ENCODE peak calls at places on chromosomes 1 and 21, in four cellular contexts. One of them, this sample, is unnamed.

GRCh38 chr1:206000641-206001339 is 2.4 kb downstream of the RAB7B start:
- DNase-seq in GM12892: no peak
- DNase-seq in stimulated activated CD8-positive, alpha-beta memory T cell treated with anti-CD3 and anti-CD28 coated beads, Interleukin-4, amount 100 ng/mL, for 1 hour: no peak
- DNase-seq in choroid plexus epithelial cell: no peak
- DNase-seq in this sample: no peak

GRCh38 chr1:36008546-36009197 is 75.2 kb upstream of the TEKT2 start:
- DNase-seq in GM12892: no peak
- DNase-seq in stimulated activated CD8-positive, alpha-beta memory T cell treated with anti-CD3 and anti-CD28 coated beads, Interleukin-4, amount 100 ng/mL, for 1 hour: no peak
- DNase-seq in choroid plexus epithelial cell: peak
- DNase-seq in this sample: no peak

GRCh38 chr1:171352554-171352953 is 38.6 kb downstream of the FMO4 start:
- DNase-seq in GM12892: no peak
- DNase-seq in stimulated activated CD8-positive, alpha-beta memory T cell treated with anti-CD3 and anti-CD28 coated beads, Interleukin-4, amount 100 ng/mL, for 1 hour: no peak
- DNase-seq in choroid plexus epithelial cell: no peak
- DNase-seq in this sample: no peak

GRCh38 chr1:73452522-73452921 is 745.5 kb downstream of the LRRIQ3 start:
- DNase-seq in GM12892: no peak
- DNase-seq in stimulated activated CD8-positive, alpha-beta memory T cell treated with anti-CD3 and anti-CD28 coated beads, Interleukin-4, amount 100 ng/mL, for 1 hour: no peak
- DNase-seq in choroid plexus epithelial cell: peak
- DNase-seq in this sample: no peak

GRCh38 chr1:212950243-212951057 is at the start of gene VASH2:
- DNase-seq in GM12892: peak
- DNase-seq in stimulated activated CD8-positive, alpha-beta memory T cell treated with anti-CD3 and anti-CD28 coated beads, Interleukin-4, amount 100 ng/mL, for 1 hour: no peak
- DNase-seq in choroid plexus epithelial cell: peak
- DNase-seq in this sample: peak

GRCh38 chr1:233491953-233492627 is 121.8 kb upstream of the KCNK1 start:
- DNase-seq in GM12892: no peak
- DNase-seq in stimulated activated CD8-positive, alpha-beta memory T cell treated with anti-CD3 and anti-CD28 coated beads, Interleukin-4, amount 100 ng/mL, for 1 hour: no peak
- DNase-seq in choroid plexus epithelial cell: no peak
- DNase-seq in this sample: no peak

GRCh38 chr21:15164678-15165303 is 100.0 kb upstream of the NRIP1 start:
- DNase-seq in GM12892: no peak
- DNase-seq in stimulated activated CD8-positive, alpha-beta memory T cell treated with anti-CD3 and anti-CD28 coated beads, Interleukin-4, amount 100 ng/mL, for 1 hour: no peak
- DNase-seq in choroid plexus epithelial cell: peak
- DNase-seq in this sample: no peak

GRCh38 chr1:243944429-243945160 is 94.6 kb upstream of the AKT3 start:
- DNase-seq in GM12892: no peak
- DNase-seq in stimulated activated CD8-positive, alpha-beta memory T cell treated with anti-CD3 and anti-CD28 coated beads, Interleukin-4, amount 100 ng/mL, for 1 hour: no peak
- DNase-seq in choroid plexus epithelial cell: peak
- DNase-seq in this sample: no peak

GRCh38 chr1:192343304-192343703 is 26.5 kb downstream of the RGS21 start:
- DNase-seq in GM12892: no peak
- DNase-seq in stimulated activated CD8-positive, alpha-beta memory T cell treated with anti-CD3 and anti-CD28 coated beads, Interleukin-4, amount 100 ng/mL, for 1 hour: no peak
- DNase-seq in choroid plexus epithelial cell: no peak
- DNase-seq in this sample: no peak

GRCh38 chr1:11735854-11736745 is at the start of gene AGTRAP:
- DNase-seq in GM12892: peak
- DNase-seq in stimulated activated CD8-positive, alpha-beta memory T cell treated with anti-CD3 and anti-CD28 coated beads, Interleukin-4, amount 100 ng/mL, for 1 hour: peak
- DNase-seq in choroid plexus epithelial cell: peak
- DNase-seq in this sample: peak

GRCh38 chr1:207822602-207823451 is 71.0 kb downstream of the CD46 start:
- DNase-seq in GM12892: peak
- DNase-seq in stimulated activated CD8-positive, alpha-beta memory T cell treated with anti-CD3 and anti-CD28 coated beads, Interleukin-4, amount 100 ng/mL, for 1 hour: no peak
- DNase-seq in choroid plexus epithelial cell: peak
- DNase-seq in this sample: peak

GRCh38 chr1:6560267-6560666 is 5.2 kb downstream of the TAS1R1 start:
- DNase-seq in GM12892: no peak
- DNase-seq in stimulated activated CD8-positive, alpha-beta memory T cell treated with anti-CD3 and anti-CD28 coated beads, Interleukin-4, amount 100 ng/mL, for 1 hour: no peak
- DNase-seq in choroid plexus epithelial cell: no peak
- DNase-seq in this sample: no peak

GRCh38 chr1:182617734-182618288 is 13.6 kb upstream of the RGS16 start:
- DNase-seq in GM12892: no peak
- DNase-seq in stimulated activated CD8-positive, alpha-beta memory T cell treated with anti-CD3 and anti-CD28 coated beads, Interleukin-4, amount 100 ng/mL, for 1 hour: no peak
- DNase-seq in choroid plexus epithelial cell: peak
- DNase-seq in this sample: no peak

This sample was measured in omental fat pad.